ENCODE peak calls at places on chromosome 21, in five cellular contexts. M is iPS-NIHi11, K is NCI-H460, C is NCI-H748 treated with DMSO at 0.1 percent for 48 hours, X is stomach. Q is an unnamed sample.

GRCh38 chr21:36005018-36005417 is 55.3 kb downstream of the SETD4 start:
- DNase-seq in M (no peak), K (no peak), C (no peak), X (no peak), Q (no peak)

GRCh38 chr21:25283720-25284119 is 323.6 kb downstream of the MRPL39 start:
- DNase-seq in M (peak), K (peak), C (no peak), X (no peak), Q (no peak)

GRCh38 chr21:41598561-41599511 is 90.9 kb upstream of the TMPRSS2 start:
- DNase-seq in M (no peak), K (no peak), C (no peak), X (peak), Q (no peak)

GRCh38 chr21:22791986-22792560 is 1793.9 kb downstream of the NCAM2 start:
- DNase-seq in M (peak), K (peak), C (peak), X (no peak), Q (no peak)

GRCh38 chr21:33789697-33790096 is 125.9 kb downstream of the ATP5PO start:
- DNase-seq in M (no peak), K (no peak), C (no peak), X (no peak), Q (no peak)

GRCh38 chr21:29114765-29115164 is 15.7 kb upstream of the MAP3K7CL start:
- DNase-seq in M (peak), K (no peak), C (no peak), X (no peak), Q (no peak)

GRCh38 chr21:37639756-37640155 is 273.2 kb downstream of the DYRK1A start:
- DNase-seq in M (no peak), K (no peak), C (no peak), X (no peak), Q (no peak)

GRCh38 chr21:46639489-46640386 is 4.3 kb downstream of the PRMT2 start:
- DNase-seq in M (no peak), K (peak), C (no peak), X (no peak), Q (no peak)

GRCh38 chr21:41768371-41769042 is 1.7 kb upstream of the RIPK4 start:
- DNase-seq in M (no peak), K (no peak), C (peak), X (peak), Q (no peak)

GRCh38 chr21:40067751-40068150 is 200.5 kb downstream of the PCP4 start:
- DNase-seq in M (no peak), K (no peak), C (no peak), X (no peak), Q (no peak)

GRCh38 chr21:38351961-38352521 is 95.2 kb downstream of the KCNJ15 start:
- DNase-seq in M (peak), K (no peak), C (peak), X (no peak), Q (peak)

GRCh38 chr21:46142581-46143473 is 12.6 kb downstream of the FTCD start:
- DNase-seq in M (no peak), K (no peak), C (no peak), X (no peak), Q (no peak)

GRCh38 chr21:29416268-29416667 is 117.5 kb downstream of the BACH1 start:
- DNase-seq in M (no peak), K (no peak), C (no peak), X (no peak), Q (no peak)

GRCh38 chr21:34923202-34923601 is 125.9 kb downstream of the RUNX1 start:
- DNase-seq in M (no peak), K (no peak), C (no peak), X (no peak), Q (no peak)

GRCh38 chr21:45363921-45364463 is 41.0 kb upstream of the COL18A1 start:
- DNase-seq in M (peak), K (peak), C (no peak), X (peak), Q (peak)

GRCh38 chr21:36125513-36126121 is 9.3 kb upstream of the CBR3 start:
- DNase-seq in M (peak), K (no peak), C (peak), X (peak), Q (no peak)

GRCh38 chr21:21200103-21200938 is 202.1 kb downstream of the NCAM2 start:
- DNase-seq in M (no peak), K (peak), C (no peak), X (no peak), Q (peak)

GRCh38 chr21:17779486-17779885 is 39.7 kb downstream of the C21orf91 start:
- DNase-seq in M (no peak), K (no peak), C (no peak), X (no peak), Q (no peak)

GRCh38 chr21:27244356-27244755 is 277.5 kb upstream of the ADAMTS5 start:
- DNase-seq in M (no peak), K (no peak), C (no peak), X (no peak), Q (no peak)

GRCh38 chr21:45248301-45248892 is 39.3 kb downstream of the POFUT2 start:
- DNase-seq in M (no peak), K (no peak), C (no peak), X (no peak), Q (no peak)

GRCh38 chr21:27646691-27647090 is 679.8 kb upstream of the ADAMTS5 start:
- DNase-seq in M (no peak), K (no peak), C (no peak), X (no peak), Q (no peak)

GRCh38 chr21:44299085-44299457 is 782 bp upstream of the PFKL start:
- DNase-seq in M (no peak), K (no peak), C (no peak), X (no peak), Q (no peak)

GRCh38 chr21:19501115-19501514 is 1097.5 kb upstream of the TMPRSS15 start:
- DNase-seq in M (no peak), K (no peak), C (no peak), X (no peak), Q (no peak)

GRCh38 chr21:37821791-37822450 is 94.3 kb downstream of the KCNJ6 start:
- DNase-seq in M (no peak), K (no peak), C (no peak), X (no peak), Q (no peak)

GRCh38 chr21:37552496-37553399 is 186.2 kb downstream of the DYRK1A start:
- DNase-seq in M (no peak), K (no peak), C (no peak), X (no peak), Q (peak)

GRCh38 chr21:35159881-35160280 is 110.8 kb upstream of the RUNX1 start:
- DNase-seq in M (no peak), K (no peak), C (no peak), X (no peak), Q (no peak)

GRCh38 chr21:35646606-35647005 is 413.7 kb downstream of the SETD4 start:
- DNase-seq in M (no peak), K (no peak), C (no peak), X (no peak), Q (no peak)

GRCh38 chr21:39183272-39184049 is at the start of gene PSMG1:
- DNase-seq in M (peak), K (peak), C (peak), X (peak), Q (peak)

GRCh38 chr21:38984568-38984967 is 178.8 kb downstream of the ETS2 start:
- DNase-seq in M (no peak), K (no peak), C (no peak), X (no peak), Q (no peak)

GRCh38 chr21:42172596-42173483 is 46.1 kb upstream of the ABCG1 start:
- DNase-seq in M (no peak), K (no peak), C (no peak), X (peak), Q (no peak)

GRCh38 chr21:42581676-42582371 is 68.2 kb downstream of the SLC37A1 start:
- DNase-seq in M (no peak), K (no peak), C (no peak), X (no peak), Q (no peak)

GRCh38 chr21:41664881-41665765 is 101.7 kb downstream of the RIPK4 start:
- DNase-seq in M (no peak), K (no peak), C (no peak), X (no peak), Q (no peak)

Q was measured in ureter.